ENCODE peak calls at places on chromosomes 4 and X, in four cellular contexts. One of them, this sample, is unnamed.

GRCh38 chr4:6271206-6271605 is 1.6 kb downstream of the WFS1 start:
- DNase-seq in psoas muscle: peak
- DNase-seq in HEK293T: no peak
- DNase-seq in HFFc6: no peak
- DNase-seq in this sample: no peak

GRCh38 chr4:139589619-139590018 is 33.6 kb upstream of the SETD7 start:
- DNase-seq in HEK293T: no peak
- DNase-seq in psoas muscle: peak
- DNase-seq in HFFc6: no peak
- DNase-seq in this sample: no peak

GRCh38 chr4:66073961-66074360 is 403.7 kb upstream of the EPHA5 start:
- DNase-seq in psoas muscle: no peak
- DNase-seq in HEK293T: no peak
- DNase-seq in HFFc6: no peak
- DNase-seq in this sample: no peak

GRCh38 chr4:16862688-16863087 is 35.8 kb downstream of the LDB2 start:
- DNase-seq in HEK293T: no peak
- DNase-seq in psoas muscle: no peak
- DNase-seq in HFFc6: no peak
- DNase-seq in this sample: no peak

GRCh38 chrX:154720067-154720466 is 30.8 kb downstream of the GAB3 start:
- DNase-seq in HFFc6: no peak
- DNase-seq in HEK293T: no peak
- DNase-seq in psoas muscle: no peak
- DNase-seq in this sample: no peak

GRCh38 chrX:138856881-138857280 is 145.4 kb upstream of the FGF13 start:
- DNase-seq in HEK293T: no peak
- DNase-seq in psoas muscle: no peak
- DNase-seq in HFFc6: no peak
- DNase-seq in this sample: no peak

GRCh38 chr4:61889117-61889516 is 689.0 kb downstream of the ADGRL3 start:
- DNase-seq in HEK293T: no peak
- DNase-seq in psoas muscle: no peak
- DNase-seq in HFFc6: no peak
- DNase-seq in this sample: no peak

GRCh38 chr4:64584981-64585557 is 175.8 kb upstream of the TECRL start:
- DNase-seq in psoas muscle: no peak
- DNase-seq in HEK293T: peak
- DNase-seq in HFFc6: no peak
- DNase-seq in this sample: no peak

GRCh38 chr4:94390804-94391410 is 48.3 kb upstream of the HPGDS start:
- DNase-seq in HFFc6: no peak
- DNase-seq in psoas muscle: no peak
- DNase-seq in HEK293T: peak
- DNase-seq in this sample: no peak

GRCh38 chr4:182354867-182355266 is 111.7 kb downstream of the TENM3 start:
- DNase-seq in HEK293T: no peak
- DNase-seq in psoas muscle: no peak
- DNase-seq in HFFc6: no peak
- DNase-seq in this sample: no peak

GRCh38 chr4:109026588-109026987 is 263.7 kb upstream of the ETNPPL start:
- DNase-seq in HEK293T: no peak
- DNase-seq in psoas muscle: no peak
- DNase-seq in HFFc6: no peak
- DNase-seq in this sample: no peak

GRCh38 chrX:108018659-108019381 is 26.0 kb upstream of the VSIG1 start:
- DNase-seq in HEK293T: no peak
- DNase-seq in HFFc6: no peak
- DNase-seq in psoas muscle: no peak
- DNase-seq in this sample: no peak

GRCh38 chr4:20272411-20272872 is 20.7 kb downstream of the SLIT2 start:
- DNase-seq in HFFc6: peak
- DNase-seq in psoas muscle: no peak
- DNase-seq in HEK293T: no peak
- DNase-seq in this sample: no peak

GRCh38 chrX:95058815-95059214 is 1384.8 kb downstream of the FAM133A start:
- DNase-seq in HFFc6: peak
- DNase-seq in psoas muscle: no peak
- DNase-seq in HEK293T: no peak
- DNase-seq in this sample: no peak

GRCh38 chr4:74503580-74503979 is 58.6 kb downstream of the AREG start:
- DNase-seq in HFFc6: peak
- DNase-seq in psoas muscle: no peak
- DNase-seq in HEK293T: no peak
- DNase-seq in this sample: no peak

GRCh38 chr4:186020106-186020792 is 48.7 kb upstream of the TLR3 start:
- DNase-seq in HFFc6: no peak
- DNase-seq in HEK293T: no peak
- DNase-seq in psoas muscle: no peak
- DNase-seq in this sample: no peak

GRCh38 chr4:22233257-22233656 is 282.6 kb downstream of the ADGRA3 start:
- DNase-seq in psoas muscle: no peak
- DNase-seq in HEK293T: no peak
- DNase-seq in HFFc6: no peak
- DNase-seq in this sample: no peak

GRCh38 chr4:105894570-105895323 is 524 bp upstream of the NPNT start:
- DNase-seq in psoas muscle: peak
- DNase-seq in HEK293T: peak
- DNase-seq in HFFc6: no peak
- DNase-seq in this sample: no peak

GRCh38 chr4:123120473-123120872 is 198.1 kb upstream of the NUDT6 start:
- DNase-seq in HEK293T: no peak
- DNase-seq in HFFc6: peak
- DNase-seq in psoas muscle: no peak
- DNase-seq in this sample: no peak

GRCh38 chr4:63020661-63021060 is 1388.6 kb downstream of the TECRL start:
- DNase-seq in psoas muscle: no peak
- DNase-seq in HFFc6: no peak
- DNase-seq in HEK293T: no peak
- DNase-seq in this sample: no peak

GRCh38 chrX:16712116-16712824 is at the start of gene CTPS2:
- DNase-seq in HFFc6: peak
- DNase-seq in HEK293T: peak
- DNase-seq in psoas muscle: peak
- DNase-seq in this sample: peak